ENCODE peak calls at places on chromosomes 4 and X, in eight cellular contexts. H is upper lobe of left lung, X is adrenal gland, P is spleen, Z is ovary, K is endothelial cell of umbilical vein, F is uterus, O is A549. Q is an unnamed sample.

GRCh38 chr4:39502034-39502658 is 25.1 kb downstream of the UGDH start:
- DNase-seq in H (no peak), X (no peak), P (no peak), Z (no peak), K (peak; percentile 13), F (no peak), O (no peak), Q (peak; percentile 28)

GRCh38 chrX:47208108-47208507 is 10.4 kb upstream of the CDK16 start:
- DNase-seq in H (no peak), X (no peak), P (peak; percentile 41), Z (no peak), K (no peak), F (no peak), O (no peak), Q (no peak)

GRCh38 chr4:114378306-114378903 is 220.2 kb upstream of the UGT8 start:
- DNase-seq in H (no peak), X (no peak), P (no peak), Z (no peak), K (peak; percentile 37), F (no peak), O (peak; percentile 4), Q (no peak)

GRCh38 chrX:132204629-132205028 is 14.6 kb downstream of the RAP2C start:
- DNase-seq in H (no peak), X (no peak), P (no peak), Z (no peak), K (no peak), F (no peak), O (no peak), Q (no peak)

GRCh38 chrX:11272290-11272689 is 20.9 kb upstream of the AMELX start:
- DNase-seq in H (no peak), X (no peak), P (no peak), Z (no peak), K (no peak), F (no peak), O (no peak), Q (no peak)

GRCh38 chrX:99301990-99302389 is 1108.1 kb downstream of the PCDH19 start:
- DNase-seq in H (no peak), X (no peak), P (no peak), Z (no peak), K (no peak), F (no peak), O (peak; percentile 19), Q (no peak)

GRCh38 chr4:145734576-145735329 is 54.8 kb downstream of the C4orf51 start:
- DNase-seq in H (no peak), X (peak; percentile 88), P (no peak), Z (peak; percentile 58), K (peak; percentile 94), F (peak; percentile 91), O (peak; percentile 72), Q (peak; percentile 57)

GRCh38 chrX:123713434-123713833 is 19.4 kb downstream of the THOC2 start:
- DNase-seq in H (no peak), X (no peak), P (no peak), Z (no peak), K (no peak), F (no peak), O (no peak), Q (no peak)

GRCh38 chr4:61373901-61374611 is 173.9 kb downstream of the ADGRL3 start:
- DNase-seq in H (no peak), X (no peak), P (no peak), Z (no peak), K (no peak), F (no peak), O (no peak), Q (no peak)

GRCh38 chrX:42289492-42290385 is 366.4 kb upstream of the CASK start:
- DNase-seq in H (no peak), X (no peak), P (no peak), Z (no peak), K (no peak), F (no peak), O (no peak), Q (no peak)

GRCh38 chr4:54227261-54228063 is 1.6 kb upstream of the PDGFRA start:
- DNase-seq in H (peak; percentile 45), X (no peak), P (no peak), Z (peak; percentile 40), K (peak; percentile 67), F (no peak), O (peak; percentile 44), Q (peak; percentile 51)

GRCh38 chr4:94406668-94407437 is 44.9 kb upstream of the PDLIM5 start:
- DNase-seq in H (no peak), X (peak; percentile 78), P (no peak), Z (peak; percentile 62), K (peak; percentile 86), F (peak; percentile 89), O (peak; percentile 85), Q (no peak)
- TF ChIP-seq POLR2A in H (no peak), X (no peak), P (no peak), Z (no peak), K (no peak), F (no peak), O (no peak), Q (no peak)

GRCh38 chrX:154396948-154397887 is 959 bp upstream of the RPL10 start:
- DNase-seq in H (peak; percentile 94), X (peak; percentile 68), P (peak; percentile 92), Z (peak; percentile 78), K (peak; percentile 61), F (peak; percentile 83), O (peak; percentile 82), Q (no peak)

GRCh38 chrX:154401045-154401799 is 3.0 kb downstream of the RPL10 start:
- DNase-seq in H (no peak), X (no peak), P (no peak), Z (peak; percentile 7), K (no peak), F (no peak), O (peak; percentile 57), Q (no peak)

GRCh38 chrX:154398668-154399526 is 720 bp downstream of the RPL10 start:
- DNase-seq in H (peak; percentile 89), X (peak; percentile 83), P (peak; percentile 95), Z (peak; percentile 77), K (peak; percentile 81), F (peak; percentile 86), O (peak; percentile 86), Q (no peak)

GRCh38 chrX:154399527-154400368 is 1.6 kb downstream of the RPL10 start:
- DNase-seq in H (no peak), X (no peak), P (no peak), Z (no peak), K (no peak), F (no peak), O (no peak), Q (no peak)

DNA sequence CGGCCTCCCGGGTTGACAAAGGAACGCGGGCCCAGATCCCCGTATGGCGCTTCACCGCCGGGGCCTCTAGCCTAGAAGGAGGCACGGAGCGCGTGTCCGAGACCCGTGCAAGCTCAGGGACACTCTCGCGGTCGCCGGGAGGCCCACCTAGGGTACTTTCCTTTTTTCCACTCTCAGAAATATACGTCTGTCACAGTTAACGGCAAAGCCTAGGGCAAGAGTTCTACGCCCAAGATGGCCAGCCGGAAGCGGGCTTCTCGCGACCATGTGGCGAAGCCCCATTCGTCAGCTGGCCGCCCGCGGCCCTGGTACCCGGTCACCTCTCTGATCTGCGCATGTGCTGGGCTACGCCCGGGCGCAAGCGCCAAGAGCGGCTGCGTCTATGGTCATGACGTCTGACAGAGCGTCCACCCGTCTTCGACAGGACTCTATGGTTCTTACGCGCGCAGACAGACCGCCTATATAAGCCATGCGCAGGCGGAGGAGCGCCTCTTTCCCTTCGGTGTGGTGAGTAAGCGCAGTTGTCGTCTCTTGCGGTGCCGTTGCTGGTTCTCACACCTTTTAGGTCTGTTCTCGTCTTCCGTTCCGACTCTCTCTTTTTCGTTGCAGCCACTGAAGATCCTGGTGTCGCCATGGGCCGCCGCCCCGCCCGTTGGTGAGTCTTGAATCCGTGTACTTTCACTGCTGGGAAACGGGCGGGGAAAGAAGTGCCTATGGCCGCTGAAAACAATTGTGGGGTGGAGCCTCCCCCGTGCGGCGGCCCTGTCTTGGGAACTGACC is at the start of gene RPL10:
- DNase-seq in H (peak; percentile 96), X (peak; percentile 94), P (peak; percentile 97), Z (peak; percentile 94), K (peak; percentile 98), F (peak; percentile 94), O (peak; percentile 99), Q (peak; percentile 71)
- TF ChIP-seq POLR2A in H (peak; percentile 79), X (peak; percentile 93), P (peak; percentile 83), Z (peak; percentile 90), K (peak; percentile 99), F (peak; percentile 90), O (peak; percentile 99), Q (peak; percentile 99)

GRCh38 chrX:40107291-40108083 is 9.7 kb upstream of the BCOR start:
- DNase-seq in H (peak; percentile 90), X (peak; percentile 83), P (peak; percentile 88), Z (peak; percentile 45), K (peak; percentile 40), F (peak; percentile 51), O (peak; percentile 74), Q (no peak)

GRCh38 chrX:40106677-40107290 is 9.0 kb upstream of the BCOR start:
- DNase-seq in H (no peak), X (no peak), P (no peak), Z (no peak), K (no peak), F (no peak), O (no peak), Q (no peak)

GRCh38 chrX:40104649-40105015 is 6.9 kb upstream of the BCOR start:
- DNase-seq in H (no peak), X (peak; percentile 75), P (peak; percentile 84), Z (peak; percentile 44), K (peak; percentile 30), F (peak; percentile 48), O (no peak), Q (no peak)

GRCh38 chrX:40105016-40105790 is 7.4 kb upstream of the BCOR start:
- DNase-seq in H (peak; percentile 92), X (peak; percentile 52), P (peak; percentile 91), Z (peak; percentile 38), K (peak; percentile 8), F (no peak), O (no peak), Q (no peak)

DNA sequence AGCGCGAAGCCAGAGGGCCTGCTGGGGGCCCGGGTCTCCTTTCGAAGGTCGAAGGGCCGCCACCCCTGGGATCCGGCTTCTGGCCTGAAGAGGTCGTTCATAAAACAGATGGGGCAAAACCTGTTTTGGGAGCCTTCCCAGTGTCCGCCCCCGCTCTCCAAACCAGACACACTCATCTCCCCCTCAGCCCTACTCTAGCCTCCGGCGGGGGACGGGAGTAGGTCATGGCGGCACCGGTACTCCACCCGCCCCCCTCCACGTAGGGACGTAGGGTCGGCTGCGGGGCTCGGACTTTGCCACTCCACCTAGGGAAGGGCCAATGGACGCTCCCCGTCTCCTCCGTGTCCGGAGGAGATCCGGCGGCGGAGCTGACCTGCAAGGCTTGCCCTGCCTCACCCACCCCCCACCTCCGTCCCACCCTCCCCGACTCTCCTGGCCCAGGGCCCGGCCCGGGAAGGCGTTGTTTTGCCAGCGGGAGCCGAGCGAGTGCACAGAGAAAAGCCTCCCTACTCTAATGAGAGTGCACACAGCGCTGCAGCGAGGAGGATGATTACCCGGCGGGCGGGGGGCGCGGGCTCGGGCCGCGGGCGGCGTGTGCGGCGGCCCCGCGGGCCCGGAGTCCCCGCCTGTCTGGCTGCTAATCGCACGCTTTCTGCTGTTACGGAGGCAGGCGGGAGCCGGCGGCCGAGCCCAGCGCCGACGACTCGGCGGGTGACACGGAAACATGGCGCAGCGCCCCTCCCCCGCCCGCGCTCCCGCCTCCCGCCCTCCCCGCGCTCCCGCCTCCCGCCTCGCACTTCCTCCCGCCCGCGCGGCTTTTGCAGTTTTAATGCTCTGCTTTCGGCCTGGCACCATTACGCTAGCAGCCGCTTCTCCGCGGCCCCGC is 8.3 kb upstream of the BCOR start:
- DNase-seq in H (peak; percentile 92), X (peak; percentile 75), P (peak; percentile 91), Z (peak; percentile 71), K (peak; percentile 27), F (peak; percentile 72), O (peak; percentile 74), Q (no peak)
- TF ChIP-seq POLR2A in H (no peak), X (peak; percentile 71), P (no peak), Z (no peak), K (no peak), F (no peak), O (peak; percentile 27), Q (no peak)

GRCh38 chrX:74535633-74536141 is 78.7 kb downstream of the RLIM start:
- DNase-seq in H (peak; percentile 87), X (peak; percentile 69), P (peak; percentile 83), Z (peak; percentile 85), K (peak; percentile 50), F (peak; percentile 81), O (no peak), Q (peak; percentile 52)
- TF ChIP-seq POLR2A in H (no peak), X (peak; percentile 17), P (no peak), Z (no peak), K (no peak), F (no peak), O (no peak), Q (no peak)